ENCODE peak calls at places on chromosomes 7 and 10, in six cellular contexts. F, Z, D, O, Q and V are unnamed samples.

GRCh38 chr7:55018361-55019328 is at the start of gene EGFR:
- DNase-seq in O (no peak), Z (peak; percentile 81), D (peak; percentile 81), Q (peak; percentile 86), F (peak; percentile 86), V (no peak)

GRCh38 chr10:102324061-102324460 is 71.4 kb upstream of the NFKB2 start:
- DNase-seq in Q (no peak), O (no peak), F (no peak), Z (no peak), D (no peak), V (no peak)

GRCh38 chr7:108088729-108089128 is 41.4 kb downstream of the LAMB4 start:
- DNase-seq in Q (no peak), O (no peak), Z (no peak), D (no peak), F (no peak), V (no peak)

GRCh38 chr10:42594246-42594650 is 44.1 kb downstream of the ZNF33B start:
- DNase-seq in D (peak; percentile 89), Q (no peak), F (no peak), Z (no peak), O (no peak), V (peak; percentile 58)

GRCh38 chr10:84201682-84202081 is 7.3 kb downstream of the CDHR1 start:
- DNase-seq in Z (peak; percentile 56), O (no peak), D (no peak), F (peak; percentile 9), Q (no peak), V (no peak)

GRCh38 chr10:6536102-6536501 is 44.0 kb downstream of the PRKCQ start:
- DNase-seq in Z (no peak), F (no peak), Q (no peak), O (no peak), D (no peak), V (no peak)

GRCh38 chr10:3761111-3761686 is 23.8 kb downstream of the KLF6 start:
- DNase-seq in O (no peak), Q (no peak), Z (no peak), D (no peak), F (no peak), V (no peak)

GRCh38 chr7:7653568-7654187 is 13.1 kb downstream of the UMAD1 start:
- DNase-seq in Z (no peak), O (no peak), Q (no peak), F (no peak), D (peak; percentile 10), V (no peak)

GRCh38 chr10:119205926-119206602 is 1.3 kb upstream of the GRK5 start:
- DNase-seq in O (no peak), F (peak; percentile 77), D (no peak), Z (peak; percentile 93), Q (peak; percentile 81), V (no peak)

GRCh38 chr7:136039577-136040345 is 62.6 kb upstream of the MTPN start:
- DNase-seq in O (no peak), F (no peak), Z (no peak), D (no peak), Q (no peak), V (no peak)

GRCh38 chr7:38889079-38889478 is 19.9 kb downstream of the VPS41 start:
- DNase-seq in Q (no peak), Z (no peak), D (no peak), F (no peak), O (no peak), V (no peak)

GRCh38 chr7:99102809-99103690 is 40.9 kb downstream of the SMURF1 start:
- DNase-seq in Q (no peak), D (peak; percentile 81), F (no peak), Z (no peak), O (no peak), V (no peak)

GRCh38 chr7:128814496-128814895 is 15.7 kb upstream of the FLNC start:
- DNase-seq in O (no peak), D (no peak), F (no peak), Z (no peak), Q (no peak), V (no peak)

GRCh38 chr10:113927440-113927839 is 73.0 kb downstream of the NHLRC2 start:
- DNase-seq in F (no peak), Q (no peak), O (no peak), D (no peak), Z (no peak), V (no peak)

GRCh38 chr7:95342642-95343252 is 18.4 kb upstream of the PON1 start:
- DNase-seq in O (no peak), F (no peak), D (no peak), Z (no peak), Q (no peak), V (no peak)

GRCh38 chr10:91091780-91092179 is 128.7 kb upstream of the PCGF5 start:
- DNase-seq in Q (no peak), Z (no peak), D (no peak), O (no peak), F (no peak), V (no peak)

GRCh38 chr7:139687206-139687954 is 90.4 kb downstream of the HIPK2 start:
- DNase-seq in Z (no peak), D (no peak), Q (no peak), O (no peak), F (no peak), V (no peak)

GRCh38 chr7:29485376-29486190 is 78.1 kb upstream of the PRR15 start:
- DNase-seq in Z (no peak), F (no peak), Q (no peak), D (no peak), O (no peak), V (no peak)

GRCh38 chr10:44316187-44316921 is 68.5 kb downstream of the CXCL12 start:
- DNase-seq in D (no peak), Z (no peak), F (no peak), O (no peak), Q (no peak), V (no peak)

GRCh38 chr7:12403287-12404181 is at the start of gene VWDE:
- DNase-seq in F (peak; percentile 71), Q (peak; percentile 68), D (peak; percentile 37), O (peak; percentile 7), Z (peak; percentile 78), V (no peak)

DNA sequence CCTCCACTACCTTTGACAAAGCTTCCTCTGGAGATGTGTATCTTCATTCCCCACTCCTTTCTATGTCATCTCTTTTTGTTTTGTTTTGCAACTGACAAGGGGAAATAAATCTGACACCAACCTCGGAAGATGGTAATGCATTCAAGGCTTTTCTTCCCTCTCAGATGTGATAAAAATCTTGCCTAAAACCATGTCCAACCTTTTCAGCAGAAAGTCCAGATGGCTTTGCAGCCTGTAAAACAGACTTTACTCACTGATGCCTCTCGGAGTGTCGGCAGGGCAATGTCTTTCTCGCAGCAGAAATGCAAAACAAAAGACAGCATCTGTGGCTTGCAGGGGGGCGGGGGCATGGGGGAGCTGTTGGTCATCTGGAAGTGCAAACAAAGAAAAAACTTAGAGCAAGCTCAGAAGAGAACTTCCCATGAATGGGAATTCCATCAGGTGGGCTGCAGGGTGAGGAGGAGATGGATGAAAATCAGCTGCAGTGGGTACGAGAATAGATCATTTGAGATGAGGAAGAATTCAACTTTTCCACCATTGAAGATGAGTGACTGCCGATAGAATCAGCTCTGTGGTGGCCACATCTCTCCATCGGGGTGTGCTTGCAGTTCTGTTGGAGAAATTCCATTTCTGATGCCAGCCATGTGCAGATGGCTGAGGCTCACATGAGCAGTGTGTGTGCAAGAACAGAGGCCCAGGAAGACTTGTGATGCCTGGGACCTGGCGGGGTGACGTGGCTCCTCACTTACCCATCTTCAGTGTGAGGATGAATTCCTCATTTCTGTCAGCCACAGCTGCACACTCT is 237.7 kb downstream of the WDR37 start:
- DNase-seq in F (no peak), O (no peak), D (no peak), Q (no peak), Z (no peak), V (no peak)
- TF ChIP-seq CTCF in F (no peak), O (no peak), D (no peak), Q (no peak), Z (no peak), V (no peak)

GRCh38 chr7:124856299-124856888 is 73.2 kb downstream of the POT1 start:
- DNase-seq in Q (no peak), Z (no peak), D (peak; percentile 61), O (no peak), F (no peak), V (peak; percentile 8)
- H3K4me3 ChIP-seq in Q (no peak overlapping the region), Z (no peak overlapping the region), D (no peak overlapping the region), O (no peak overlapping the region), F (no peak overlapping the region), V (no peak overlapping the region)

GRCh38 chr10:71959526-71959925 is 4.7 kb upstream of the CHST3 start:
- DNase-seq in D (no peak), F (no peak), O (no peak), Z (no peak), Q (no peak), V (no peak)

GRCh38 chr10:71961831-71962230 is 2.4 kb upstream of the CHST3 start:
- DNase-seq in F (no peak), D (no peak), Z (no peak), Q (no peak), O (no peak), V (no peak)

GRCh38 chr10:71952745-71953144 is 11.4 kb upstream of the CHST3 start:
- DNase-seq in O (no peak), Q (no peak), F (no peak), Z (no peak), D (no peak), V (no peak)

GRCh38 chr10:71962915-71963314 is 1.3 kb upstream of the CHST3 start:
- DNase-seq in Q (no peak), D (no peak), F (no peak), O (no peak), Z (no peak), V (no peak)

GRCh38 chr10:71957546-71958275 is 6.5 kb upstream of the CHST3 start:
- DNase-seq in Q (no peak), D (no peak), F (no peak), Z (no peak), O (no peak), V (no peak)
- TF ChIP-seq CTCF in Q (no peak), D (peak; percentile 27), F (no peak), Z (no peak), O (no peak), V (peak; percentile 27)

DNA sequence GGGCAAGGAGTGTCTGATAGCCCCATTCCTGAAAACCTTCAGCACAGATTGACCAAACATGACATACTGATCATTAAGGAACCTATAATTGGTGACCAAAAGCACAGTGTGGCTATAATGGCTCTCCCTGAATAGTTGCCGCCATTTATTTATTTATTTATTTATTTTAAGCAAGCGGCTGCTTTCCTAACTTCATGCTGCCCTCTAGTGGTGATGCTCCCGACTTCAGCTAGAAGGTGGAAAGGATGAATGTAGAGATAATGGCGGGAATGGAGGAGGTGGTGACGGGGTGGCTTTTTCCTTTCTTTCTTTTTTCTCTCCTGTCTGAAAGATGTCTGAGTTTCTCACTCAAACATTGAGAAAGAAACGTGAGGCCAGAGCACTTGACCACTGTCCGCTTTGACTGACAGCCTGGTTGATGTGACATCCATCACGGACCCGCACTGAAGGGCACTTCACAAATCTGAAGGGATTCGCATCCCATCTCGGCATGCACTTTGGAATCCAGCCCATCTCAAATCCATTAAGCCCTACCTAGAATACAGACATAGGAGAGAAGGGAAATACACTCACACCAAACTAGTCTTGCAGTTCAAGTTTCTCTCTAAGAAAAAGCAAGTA is 1090.1 kb downstream of the KCNMA1 start:
- DNase-seq in Z (no peak), O (no peak), D (peak; percentile 87), Q (peak; percentile 72), F (peak; percentile 82), V (peak; percentile 46)
- H3K4me3 ChIP-seq in Z (no peak overlapping the region), O (no peak overlapping the region), D (peak overlapping the region; percentile 17), Q (no peak overlapping the region), F (no peak overlapping the region), V (no peak overlapping the region)